ENCODE peak calls at places on chromosomes 4 and X, in eight cellular contexts. W is EL; L is naive thymus-derived CD8-positive, alpha-beta T cell; A is Calu3; F is heart left ventricle; M is renal cortical epithelial cell; D is D341Med; B is GM23248. K is an unnamed sample.

GRCh38 chr4:80446248-80446647 is 110.7 kb downstream of the CFAP299 start:
- DNase-seq in D (no peak), B (peak; percentile 6), M (no peak), W (no peak), L (no peak), A (no peak), F (no peak), K (no peak)

GRCh38 chr4:66355328-66355727 is 685.0 kb upstream of the EPHA5 start:
- DNase-seq in F (no peak), L (no peak), B (no peak), A (no peak), M (no peak), W (no peak), D (no peak), K (no peak)

GRCh38 chrX:113512700-113513395 is 672.2 kb upstream of the AMOT start:
- DNase-seq in W (peak; percentile 70), D (no peak), M (peak; percentile 70), L (no peak), A (peak; percentile 6), B (peak; percentile 61), F (no peak), K (no peak)

GRCh38 chrX:141989134-141989533 is 85.4 kb downstream of the MAGEC1 start:
- DNase-seq in M (no peak), W (peak; percentile 59), D (no peak), L (no peak), B (no peak), A (no peak), F (no peak), K (no peak)

GRCh38 chr4:169249214-169249973 is 21.4 kb downstream of the SH3RF1 start:
- DNase-seq in A (no peak), L (no peak), D (no peak), M (peak; percentile 91), B (peak; percentile 68), W (no peak), F (no peak), K (no peak)

GRCh38 chrX:97310373-97310772 is 426.7 kb downstream of the RPA4 start:
- DNase-seq in M (peak; percentile 72), D (no peak), B (no peak), L (no peak), A (no peak), F (no peak), W (peak; percentile 82), K (no peak)

GRCh38 chrX:147953976-147954375 is 27.2 kb upstream of the FMR1NB start:
- DNase-seq in L (no peak), A (no peak), F (no peak), W (no peak), M (no peak), B (no peak), D (no peak), K (no peak)

GRCh38 chrX:139194571-139195280 is 335.8 kb upstream of the F9 start:
- DNase-seq in W (no peak), M (peak; percentile 59), L (no peak), D (no peak), A (no peak), B (peak; percentile 73), F (peak; percentile 12), K (no peak)

GRCh38 chr4:6720202-6720699 is 4.3 kb downstream of the BLOC1S4 start:
- DNase-seq in B (peak; percentile 85), W (peak; percentile 69), D (peak; percentile 93), A (peak; percentile 89), L (peak; percentile 84), F (peak; percentile 86), M (peak; percentile 32), K (peak; percentile 90)

K was measured in WERI-Rb-1.